ENCODE peak calls at places on chromosomes 1 and 21, in eight cellular contexts. One of them, this sample, is unnamed.

GRCh38 chr1:8649027-8649426 is 168.4 kb downstream of the RERE start:
- DNase-seq in H54: no peak
- DNase-seq in GM23338: no peak
- DNase-seq in lower leg skin: no peak
- DNase-seq in heart left ventricle: no peak
- DNase-seq in tibial artery: no peak
- DNase-seq in stimulated activated CD4-positive, alpha-beta T cell treated with anti-CD3 and anti-CD28 coated beads, Interleukin-4, amount 100 ng/mL, for 1 hour: no peak
- DNase-seq in cardiac fibroblast: no peak
- DNase-seq in this sample: no peak

GRCh38 chr1:46448109-46448911 is 41.3 kb upstream of the DMBX1 start:
- DNase-seq in H54: no peak
- DNase-seq in GM23338: peak
- DNase-seq in lower leg skin: no peak
- DNase-seq in heart left ventricle: peak
- DNase-seq in tibial artery: no peak
- DNase-seq in stimulated activated CD4-positive, alpha-beta T cell treated with anti-CD3 and anti-CD28 coated beads, Interleukin-4, amount 100 ng/mL, for 1 hour: no peak
- DNase-seq in cardiac fibroblast: no peak
- DNase-seq in this sample: no peak

GRCh38 chr21:42312626-42313104 is 2.5 kb downstream of the TFF3 start:
- DNase-seq in H54: no peak
- DNase-seq in GM23338: no peak
- DNase-seq in lower leg skin: peak
- DNase-seq in heart left ventricle: no peak
- DNase-seq in tibial artery: no peak
- DNase-seq in stimulated activated CD4-positive, alpha-beta T cell treated with anti-CD3 and anti-CD28 coated beads, Interleukin-4, amount 100 ng/mL, for 1 hour: no peak
- DNase-seq in cardiac fibroblast: no peak
- DNase-seq in this sample: no peak

GRCh38 chr1:94503153-94503552 is 38.4 kb downstream of the F3 start:
- DNase-seq in H54: no peak
- DNase-seq in GM23338: no peak
- DNase-seq in lower leg skin: no peak
- DNase-seq in heart left ventricle: no peak
- DNase-seq in tibial artery: no peak
- DNase-seq in stimulated activated CD4-positive, alpha-beta T cell treated with anti-CD3 and anti-CD28 coated beads, Interleukin-4, amount 100 ng/mL, for 1 hour: no peak
- DNase-seq in cardiac fibroblast: no peak
- DNase-seq in this sample: no peak

GRCh38 chr1:236509647-236510401 is 14.0 kb upstream of the LGALS8 start:
- DNase-seq in H54: no peak
- DNase-seq in GM23338: peak
- DNase-seq in lower leg skin: no peak
- DNase-seq in heart left ventricle: no peak
- DNase-seq in tibial artery: no peak
- DNase-seq in stimulated activated CD4-positive, alpha-beta T cell treated with anti-CD3 and anti-CD28 coated beads, Interleukin-4, amount 100 ng/mL, for 1 hour: no peak
- DNase-seq in cardiac fibroblast: no peak
- DNase-seq in this sample: no peak

GRCh38 chr1:56376188-56376984 is 203.0 kb downstream of the PLPP3 start:
- DNase-seq in H54: peak
- DNase-seq in GM23338: peak
- DNase-seq in lower leg skin: peak
- DNase-seq in heart left ventricle: peak
- DNase-seq in tibial artery: peak
- DNase-seq in stimulated activated CD4-positive, alpha-beta T cell treated with anti-CD3 and anti-CD28 coated beads, Interleukin-4, amount 100 ng/mL, for 1 hour: no peak
- DNase-seq in cardiac fibroblast: peak
- DNase-seq in this sample: peak

GRCh38 chr1:162562452-162562828 is 918 bp downstream of the UAP1 start:
- DNase-seq in H54: no peak
- DNase-seq in GM23338: no peak
- DNase-seq in lower leg skin: no peak
- DNase-seq in heart left ventricle: no peak
- DNase-seq in tibial artery: no peak
- DNase-seq in stimulated activated CD4-positive, alpha-beta T cell treated with anti-CD3 and anti-CD28 coated beads, Interleukin-4, amount 100 ng/mL, for 1 hour: no peak
- DNase-seq in cardiac fibroblast: peak
- DNase-seq in this sample: peak

GRCh38 chr1:20076695-20077461 is 6.9 kb downstream of the PLA2G5 start:
- DNase-seq in H54: no peak
- DNase-seq in GM23338: no peak
- DNase-seq in lower leg skin: peak
- DNase-seq in heart left ventricle: no peak
- DNase-seq in tibial artery: no peak
- DNase-seq in stimulated activated CD4-positive, alpha-beta T cell treated with anti-CD3 and anti-CD28 coated beads, Interleukin-4, amount 100 ng/mL, for 1 hour: no peak
- DNase-seq in cardiac fibroblast: no peak
- DNase-seq in this sample: no peak

GRCh38 chr1:12435639-12436344 is 182.2 kb downstream of the DHRS3 start:
- DNase-seq in H54: no peak
- DNase-seq in GM23338: no peak
- DNase-seq in lower leg skin: no peak
- DNase-seq in heart left ventricle: no peak
- DNase-seq in tibial artery: no peak
- DNase-seq in stimulated activated CD4-positive, alpha-beta T cell treated with anti-CD3 and anti-CD28 coated beads, Interleukin-4, amount 100 ng/mL, for 1 hour: peak
- DNase-seq in cardiac fibroblast: peak
- DNase-seq in this sample: peak

GRCh38 chr1:83815348-83815747 is 183.6 kb downstream of the TTLL7 start:
- DNase-seq in H54: no peak
- DNase-seq in GM23338: no peak
- DNase-seq in lower leg skin: no peak
- DNase-seq in heart left ventricle: no peak
- DNase-seq in tibial artery: no peak
- DNase-seq in stimulated activated CD4-positive, alpha-beta T cell treated with anti-CD3 and anti-CD28 coated beads, Interleukin-4, amount 100 ng/mL, for 1 hour: no peak
- DNase-seq in cardiac fibroblast: peak
- DNase-seq in this sample: peak

GRCh38 chr21:14750041-14750440 is 203.9 kb upstream of the SAMSN1 start:
- DNase-seq in H54: no peak
- DNase-seq in GM23338: no peak
- DNase-seq in lower leg skin: no peak
- DNase-seq in heart left ventricle: no peak
- DNase-seq in tibial artery: no peak
- DNase-seq in stimulated activated CD4-positive, alpha-beta T cell treated with anti-CD3 and anti-CD28 coated beads, Interleukin-4, amount 100 ng/mL, for 1 hour: no peak
- DNase-seq in cardiac fibroblast: no peak
- DNase-seq in this sample: no peak

GRCh38 chr1:159991513-159991912 is 37.5 kb upstream of the SLAMF9 start:
- DNase-seq in H54: no peak
- DNase-seq in GM23338: peak
- DNase-seq in lower leg skin: no peak
- DNase-seq in heart left ventricle: no peak
- DNase-seq in tibial artery: no peak
- DNase-seq in stimulated activated CD4-positive, alpha-beta T cell treated with anti-CD3 and anti-CD28 coated beads, Interleukin-4, amount 100 ng/mL, for 1 hour: no peak
- DNase-seq in cardiac fibroblast: peak
- DNase-seq in this sample: no peak

GRCh38 chr1:85174492-85174891 is 26.3 kb downstream of the SYDE2 start:
- DNase-seq in H54: no peak
- DNase-seq in GM23338: no peak
- DNase-seq in lower leg skin: no peak
- DNase-seq in heart left ventricle: no peak
- DNase-seq in tibial artery: no peak
- DNase-seq in stimulated activated CD4-positive, alpha-beta T cell treated with anti-CD3 and anti-CD28 coated beads, Interleukin-4, amount 100 ng/mL, for 1 hour: no peak
- DNase-seq in cardiac fibroblast: no peak
- DNase-seq in this sample: no peak

GRCh38 chr21:45747802-45748445 is 104.4 kb downstream of the PCBP3 start:
- DNase-seq in H54: peak
- DNase-seq in GM23338: peak
- DNase-seq in lower leg skin: peak
- DNase-seq in heart left ventricle: no peak
- DNase-seq in tibial artery: no peak
- DNase-seq in stimulated activated CD4-positive, alpha-beta T cell treated with anti-CD3 and anti-CD28 coated beads, Interleukin-4, amount 100 ng/mL, for 1 hour: no peak
- DNase-seq in cardiac fibroblast: peak
- DNase-seq in this sample: peak

GRCh38 chr1:79353224-79353623 is 346.7 kb upstream of the ADGRL4 start:
- DNase-seq in H54: peak
- DNase-seq in GM23338: peak
- DNase-seq in lower leg skin: no peak
- DNase-seq in heart left ventricle: no peak
- DNase-seq in tibial artery: no peak
- DNase-seq in stimulated activated CD4-positive, alpha-beta T cell treated with anti-CD3 and anti-CD28 coated beads, Interleukin-4, amount 100 ng/mL, for 1 hour: no peak
- DNase-seq in cardiac fibroblast: peak
- DNase-seq in this sample: peak

GRCh38 chr1:169047074-169047473 is 59.4 kb upstream of the ATP1B1 start:
- DNase-seq in H54: no peak
- DNase-seq in GM23338: no peak
- DNase-seq in lower leg skin: no peak
- DNase-seq in heart left ventricle: no peak
- DNase-seq in tibial artery: no peak
- DNase-seq in stimulated activated CD4-positive, alpha-beta T cell treated with anti-CD3 and anti-CD28 coated beads, Interleukin-4, amount 100 ng/mL, for 1 hour: no peak
- DNase-seq in cardiac fibroblast: no peak
- DNase-seq in this sample: no peak

GRCh38 chr1:3742439-3743298 is 9.6 kb upstream of the CCDC27 start:
- DNase-seq in H54: no peak
- DNase-seq in GM23338: no peak
- DNase-seq in lower leg skin: no peak
- DNase-seq in heart left ventricle: peak
- DNase-seq in tibial artery: no peak
- DNase-seq in stimulated activated CD4-positive, alpha-beta T cell treated with anti-CD3 and anti-CD28 coated beads, Interleukin-4, amount 100 ng/mL, for 1 hour: no peak
- DNase-seq in cardiac fibroblast: peak
- DNase-seq in this sample: no peak

GRCh38 chr1:199273837-199274379 is 635.1 kb downstream of the PTPRC start:
- DNase-seq in H54: no peak
- DNase-seq in GM23338: no peak
- DNase-seq in lower leg skin: no peak
- DNase-seq in heart left ventricle: no peak
- DNase-seq in tibial artery: no peak
- DNase-seq in stimulated activated CD4-positive, alpha-beta T cell treated with anti-CD3 and anti-CD28 coated beads, Interleukin-4, amount 100 ng/mL, for 1 hour: no peak
- DNase-seq in cardiac fibroblast: peak
- DNase-seq in this sample: peak

GRCh38 chr1:37794372-37795339 is 1.0 kb downstream of the MANEAL start:
- DNase-seq in H54: no peak
- DNase-seq in GM23338: peak
- DNase-seq in lower leg skin: no peak
- DNase-seq in heart left ventricle: no peak
- DNase-seq in tibial artery: no peak
- DNase-seq in stimulated activated CD4-positive, alpha-beta T cell treated with anti-CD3 and anti-CD28 coated beads, Interleukin-4, amount 100 ng/mL, for 1 hour: no peak
- DNase-seq in cardiac fibroblast: no peak
- DNase-seq in this sample: no peak

GRCh38 chr1:240234477-240235225 is 143.0 kb downstream of the FMN2 start:
- DNase-seq in H54: no peak
- DNase-seq in GM23338: no peak
- DNase-seq in lower leg skin: no peak
- DNase-seq in heart left ventricle: no peak
- DNase-seq in tibial artery: no peak
- DNase-seq in stimulated activated CD4-positive, alpha-beta T cell treated with anti-CD3 and anti-CD28 coated beads, Interleukin-4, amount 100 ng/mL, for 1 hour: no peak
- DNase-seq in cardiac fibroblast: peak
- DNase-seq in this sample: peak

GRCh38 chr1:203378529-203379271 is 27.8 kb upstream of the FMOD start:
- DNase-seq in H54: no peak
- DNase-seq in GM23338: no peak
- DNase-seq in lower leg skin: no peak
- DNase-seq in heart left ventricle: no peak
- DNase-seq in tibial artery: no peak
- DNase-seq in stimulated activated CD4-positive, alpha-beta T cell treated with anti-CD3 and anti-CD28 coated beads, Interleukin-4, amount 100 ng/mL, for 1 hour: no peak
- DNase-seq in cardiac fibroblast: peak
- DNase-seq in this sample: no peak

GRCh38 chr1:53295746-53296722 is 31.8 kb downstream of the LRP8 start:
- DNase-seq in H54: no peak
- DNase-seq in GM23338: no peak
- DNase-seq in lower leg skin: no peak
- DNase-seq in heart left ventricle: no peak
- DNase-seq in tibial artery: no peak
- DNase-seq in stimulated activated CD4-positive, alpha-beta T cell treated with anti-CD3 and anti-CD28 coated beads, Interleukin-4, amount 100 ng/mL, for 1 hour: no peak
- DNase-seq in cardiac fibroblast: no peak
- DNase-seq in this sample: no peak

GRCh38 chr1:184368354-184368753 is 18.5 kb upstream of the C1orf21 start:
- DNase-seq in H54: no peak
- DNase-seq in GM23338: no peak
- DNase-seq in lower leg skin: no peak
- DNase-seq in heart left ventricle: no peak
- DNase-seq in tibial artery: no peak
- DNase-seq in stimulated activated CD4-positive, alpha-beta T cell treated with anti-CD3 and anti-CD28 coated beads, Interleukin-4, amount 100 ng/mL, for 1 hour: no peak
- DNase-seq in cardiac fibroblast: peak
- DNase-seq in this sample: no peak

GRCh38 chr1:25944986-25945385 is 38.8 kb upstream of the STMN1 start:
- DNase-seq in H54: no peak
- DNase-seq in GM23338: no peak
- DNase-seq in lower leg skin: no peak
- DNase-seq in heart left ventricle: no peak
- DNase-seq in tibial artery: no peak
- DNase-seq in stimulated activated CD4-positive, alpha-beta T cell treated with anti-CD3 and anti-CD28 coated beads, Interleukin-4, amount 100 ng/mL, for 1 hour: no peak
- DNase-seq in cardiac fibroblast: peak
- DNase-seq in this sample: peak

GRCh38 chr1:224223819-224224714 is 41.0 kb downstream of the DEGS1 start:
- DNase-seq in H54: no peak
- DNase-seq in GM23338: peak
- DNase-seq in lower leg skin: no peak
- DNase-seq in heart left ventricle: peak
- DNase-seq in tibial artery: no peak
- DNase-seq in stimulated activated CD4-positive, alpha-beta T cell treated with anti-CD3 and anti-CD28 coated beads, Interleukin-4, amount 100 ng/mL, for 1 hour: no peak
- DNase-seq in cardiac fibroblast: peak
- DNase-seq in this sample: peak

GRCh38 chr1:53560572-53561487 is 101.6 kb downstream of the DMRTB1 start:
- DNase-seq in H54: no peak
- DNase-seq in GM23338: no peak
- DNase-seq in lower leg skin: peak
- DNase-seq in heart left ventricle: peak
- DNase-seq in tibial artery: peak
- DNase-seq in stimulated activated CD4-positive, alpha-beta T cell treated with anti-CD3 and anti-CD28 coated beads, Interleukin-4, amount 100 ng/mL, for 1 hour: no peak
- DNase-seq in cardiac fibroblast: no peak
- DNase-seq in this sample: no peak

GRCh38 chr1:84782881-84783280 is 92.6 kb upstream of the SSX2IP start:
- DNase-seq in H54: no peak
- DNase-seq in GM23338: no peak
- DNase-seq in lower leg skin: no peak
- DNase-seq in heart left ventricle: no peak
- DNase-seq in tibial artery: no peak
- DNase-seq in stimulated activated CD4-positive, alpha-beta T cell treated with anti-CD3 and anti-CD28 coated beads, Interleukin-4, amount 100 ng/mL, for 1 hour: no peak
- DNase-seq in cardiac fibroblast: no peak
- DNase-seq in this sample: no peak

GRCh38 chr1:207077470-207078377 is 10.9 kb upstream of the C4BPB start:
- DNase-seq in H54: peak
- DNase-seq in GM23338: peak
- DNase-seq in lower leg skin: no peak
- DNase-seq in heart left ventricle: no peak
- DNase-seq in tibial artery: no peak
- DNase-seq in stimulated activated CD4-positive, alpha-beta T cell treated with anti-CD3 and anti-CD28 coated beads, Interleukin-4, amount 100 ng/mL, for 1 hour: peak
- DNase-seq in cardiac fibroblast: peak
- DNase-seq in this sample: peak

This sample was measured in iris pigment epithelial cell.